ENCODE peak calls at places on chromosomes 11 and 22, in nine cellular contexts. I, Z, Q, M, J, K, H, X and C are unnamed samples.

GRCh38 chr11:12725863-12726666 is 51.8 kb downstream of the TEAD1 start:
- DNase-seq in I (no peak), Z (no peak), Q (no peak), M (no peak), J (no peak), K (no peak), H (no peak), X (no peak), C (no peak)

GRCh38 chr22:23062616-23063538 is 7.4 kb upstream of the GNAZ start:
- DNase-seq in I (no peak), Z (no peak), Q (no peak), M (no peak), J (no peak), K (no peak), H (no peak), X (no peak), C (peak; percentile 6)

GRCh38 chr11:71447791-71448256 is 369 bp downstream of the DHCR7 start:
- DNase-seq in I (no peak), Z (peak; percentile 50), Q (peak; percentile 33), M (peak; percentile 34), J (peak; percentile 34), K (peak; percentile 29), H (no peak), X (peak; percentile 41), C (peak; percentile 61)

GRCh38 chr11:72851726-72852125 is 37.5 kb downstream of the ATG16L2 start:
- DNase-seq in I (no peak), Z (no peak), Q (no peak), M (no peak), J (no peak), K (no peak), H (no peak), X (no peak), C (no peak)

GRCh38 chr11:64489831-64490441 is 101.1 kb upstream of the SLC22A12 start:
- DNase-seq in I (no peak), Z (peak; percentile 41), Q (peak; percentile 80), M (peak; percentile 27), J (peak; percentile 55), K (peak; percentile 35), H (peak; percentile 42), X (peak; percentile 38), C (peak; percentile 40)

GRCh38 chr22:37329239-37330140 is 47.2 kb downstream of the CYTH4 start:
- DNase-seq in I (no peak), Z (no peak), Q (no peak), M (no peak), J (no peak), K (no peak), H (no peak), X (no peak), C (no peak)

GRCh38 chr11:86741489-86742435 is 58.6 kb upstream of the PRSS23 start:
- DNase-seq in I (no peak), Z (no peak), Q (peak; percentile 64), M (no peak), J (no peak), K (no peak), H (no peak), X (no peak), C (no peak)

GRCh38 chr11:19279455-19279854 is 38.7 kb upstream of the E2F8 start:
- DNase-seq in I (no peak), Z (no peak), Q (no peak), M (no peak), J (no peak), K (no peak), H (no peak), X (no peak), C (no peak)

GRCh38 chr22:42662114-42663021 is 13.2 kb upstream of the CYB5R3 start:
- DNase-seq in I (peak; percentile 35), Z (peak; percentile 85), Q (peak; percentile 78), M (peak; percentile 61), J (peak; percentile 91), K (peak; percentile 78), H (peak; percentile 54), X (peak; percentile 84), C (peak; percentile 85)

GRCh38 chr22:29231971-29232959 is 26.6 kb downstream of the EMID1 start:
- DNase-seq in I (no peak), Z (no peak), Q (no peak), M (no peak), J (no peak), K (no peak), H (peak; percentile 26), X (no peak), C (no peak)

GRCh38 chr11:6862961-6863360 is at the start of gene OR10A2:
- DNase-seq in I (no peak), Z (no peak), Q (no peak), M (no peak), J (no peak), K (no peak), H (no peak), X (no peak), C (no peak)

GRCh38 chr11:7251836-7252682 is at the start of gene SYT9:
- DNase-seq in I (no peak), Z (no peak), Q (peak; percentile 38), M (peak; percentile 6), J (peak; percentile 34), K (no peak), H (peak; percentile 79), X (peak; percentile 8), C (no peak)

GRCh38 chr22:46349681-46350080 is 14.2 kb downstream of the TRMU start:
- DNase-seq in I (no peak), Z (no peak), Q (no peak), M (no peak), J (no peak), K (no peak), H (no peak), X (no peak), C (no peak)

GRCh38 chr11:64319421-64319761 is 1.5 kb downstream of the PRDX5 start:
- DNase-seq in I (no peak), Z (no peak), Q (no peak), M (no peak), J (no peak), K (no peak), H (no peak), X (no peak), C (no peak)

GRCh38 chr11:19181673-19182261 is 20.0 kb downstream of the CSRP3 start:
- DNase-seq in I (no peak), Z (no peak), Q (no peak), M (no peak), J (no peak), K (no peak), H (no peak), X (no peak), C (no peak)

GRCh38 chr11:78427615-78428272 is 10.1 kb upstream of the GAB2 start:
- DNase-seq in I (no peak), Z (no peak), Q (no peak), M (no peak), J (no peak), K (no peak), H (no peak), X (no peak), C (no peak)

GRCh38 chr11:240315-240714 is 3.5 kb downstream of the PSMD13 start:
- DNase-seq in I (no peak), Z (no peak), Q (no peak), M (no peak), J (no peak), K (no peak), H (no peak), X (no peak), C (no peak)